ENCODE peak calls at places on chromosomes 16 and 17, in five cellular contexts. F is CD8-positive, alpha-beta T cell; H is Peyer's patch; C is Caco-2; O is brain microvascular endothelial cell. J is an unnamed sample.

GRCh38 chr17:11954961-11955360 is 42.3 kb downstream of the ZNF18 start:
- DNase-seq in F (no peak), H (no peak), C (no peak), O (no peak), J (no peak)

GRCh38 chr16:74073471-74073870 is 223.1 kb upstream of the PSMD7 start:
- DNase-seq in F (no peak), H (no peak), C (no peak), O (peak), J (no peak)

GRCh38 chr16:88415381-88416323 is 32.9 kb downstream of the ZNF469 start:
- DNase-seq in F (no peak), H (no peak), C (no peak), O (no peak), J (no peak)

GRCh38 chr17:12047977-12048376 is 27.3 kb downstream of the MAP2K4 start:
- DNase-seq in F (no peak), H (no peak), C (no peak), O (peak), J (no peak)

GRCh38 chr16:6349725-6350124 is 982.9 kb upstream of the RBFOX1 start:
- DNase-seq in F (no peak), H (no peak), C (no peak), O (no peak), J (no peak)

GRCh38 chr17:67046398-67046797 is 2.0 kb downstream of the CACNG1 start:
- DNase-seq in F (no peak), H (peak), C (no peak), O (no peak), J (no peak)

GRCh38 chr17:4735825-4736651 is 3.6 kb upstream of the ZMYND15 start:
- DNase-seq in F (no peak), H (no peak), C (no peak), O (no peak), J (no peak)

GRCh38 chr16:28163699-28164584 is 47.8 kb downstream of the XPO6 start:
- DNase-seq in F (no peak), H (no peak), C (peak), O (no peak), J (peak)

GRCh38 chr16:88681084-88681680 is 5.1 kb downstream of the SNAI3 start:
- DNase-seq in F (peak), H (peak), C (peak), O (no peak), J (no peak)

GRCh38 chr17:57751348-57751970 is 6.4 kb upstream of the CCDC182 start:
- DNase-seq in F (no peak), H (no peak), C (no peak), O (no peak), J (no peak)

GRCh38 chr17:81339180-81339501 is 44.0 kb upstream of the SLC38A10 start:
- DNase-seq in F (no peak), H (peak), C (peak), O (no peak), J (no peak)

GRCh38 chr16:10881479-10882030 is 4.6 kb downstream of the CIITA start:
- DNase-seq in F (no peak), H (no peak), C (no peak), O (no peak), J (no peak)

GRCh38 chr16:7236824-7237410 is 95.7 kb upstream of the RBFOX1 start:
- DNase-seq in F (no peak), H (no peak), C (no peak), O (no peak), J (no peak)

GRCh38 chr16:50265260-50265659 is 1.1 kb upstream of the ADCY7 start:
- DNase-seq in F (no peak), H (peak), C (peak), O (no peak), J (no peak)

GRCh38 chr17:82520041-82520910 is 744 bp downstream of the FOXK2 start:
- DNase-seq in F (peak), H (peak), C (peak), O (no peak), J (no peak)

GRCh38 chr17:82418001-82418986 is at the start of the genes HEXD and OGFOD3:
- DNase-seq in F (peak), H (peak), C (peak), O (peak), J (no peak)

GRCh38 chr17:76515291-76515949 is 14.2 kb upstream of the RHBDF2 start:
- DNase-seq in F (peak), H (no peak), C (no peak), O (peak), J (peak)

GRCh38 chr17:16475196-16475704 is 16.7 kb downstream of the LRRC75A start:
- DNase-seq in F (no peak), H (no peak), C (no peak), O (no peak), J (no peak)

GRCh38 chr17:5203908-5204294 is 12.2 kb upstream of the ZNF594 start:
- DNase-seq in F (no peak), H (no peak), C (no peak), O (peak), J (peak)

GRCh38 chr16:53876811-53877210 is 172.9 kb downstream of the FTO start:
- DNase-seq in F (no peak), H (no peak), C (no peak), O (no peak), J (no peak)

GRCh38 chr16:6335072-6335471 is 997.6 kb upstream of the RBFOX1 start:
- DNase-seq in F (no peak), H (no peak), C (peak), O (peak), J (no peak)

GRCh38 chr16:3101841-3102470 is 2.9 kb upstream of the ZSCAN10 start:
- DNase-seq in F (peak), H (no peak), C (no peak), O (no peak), J (no peak)

GRCh38 chr17:58268326-58268725 is 12.4 kb downstream of the MPO start:
- DNase-seq in F (no peak), H (no peak), C (no peak), O (no peak), J (no peak)

GRCh38 chr16:22938647-22939046 is 124.7 kb downstream of the HS3ST2 start:
- DNase-seq in F (no peak), H (no peak), C (no peak), O (no peak), J (no peak)

GRCh38 chr17:17665255-17665654 is 16.0 kb upstream of the RAI1 start:
- DNase-seq in F (no peak), H (no peak), C (no peak), O (no peak), J (no peak)

GRCh38 chr17:16214190-16215001 is 938 bp downstream of the NCOR1 start:
- DNase-seq in F (no peak), H (no peak), C (no peak), O (no peak), J (no peak)

GRCh38 chr17:64938290-64938689 is 19.0 kb upstream of the LRRC37A3 start:
- DNase-seq in F (no peak), H (no peak), C (no peak), O (no peak), J (no peak)

GRCh38 chr16:73713817-73714495 is 582.7 kb upstream of the PSMD7 start:
- DNase-seq in F (no peak), H (no peak), C (peak), O (peak), J (peak)

GRCh38 chr16:66899945-66900688 is 18.6 kb downstream of the CDH16 start:
- DNase-seq in F (no peak), H (peak), C (peak), O (peak), J (no peak)

GRCh38 chr16:28090646-28091377 is 27.3 kb upstream of the GSG1L start:
- DNase-seq in F (no peak), H (no peak), C (no peak), O (peak), J (no peak)

GRCh38 chr16:49127103-49127502 is 154.5 kb downstream of the CBLN1 start:
- DNase-seq in F (no peak), H (no peak), C (peak), O (no peak), J (no peak)

GRCh38 chr16:49115956-49116355 is 165.7 kb downstream of the CBLN1 start:
- DNase-seq in F (no peak), H (no peak), C (no peak), O (no peak), J (no peak)

GRCh38 chr16:49120631-49121030 is 161.0 kb downstream of the CBLN1 start:
- DNase-seq in F (no peak), H (no peak), C (no peak), O (no peak), J (no peak)

GRCh38 chr16:49116873-49117272 is 164.8 kb downstream of the CBLN1 start:
- DNase-seq in F (no peak), H (no peak), C (no peak), O (no peak), J (no peak)

DNA sequence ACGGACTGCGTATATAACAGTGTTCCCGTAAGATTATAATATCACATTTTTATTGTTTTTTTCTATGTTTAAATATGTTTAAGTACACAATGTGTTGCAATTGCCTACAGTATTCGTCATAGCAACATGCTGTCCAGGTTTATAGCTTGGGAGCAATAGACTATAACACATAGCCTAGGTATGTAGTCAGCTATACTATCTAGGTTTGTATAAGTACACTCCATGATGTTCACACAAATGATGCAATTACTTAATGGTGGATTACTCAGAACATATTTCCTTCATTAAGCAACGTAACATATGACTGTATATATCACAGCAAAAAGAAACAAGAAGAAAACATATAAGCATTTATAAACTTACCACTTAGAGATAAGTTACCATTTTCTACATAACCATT is 160.0 kb downstream of the CBLN1 start:
- DNase-seq in F (no peak), H (no peak), C (no peak), O (no peak), J (no peak)
- TF ChIP-seq CTCF in F (no peak), H (no peak), C (no peak), O (no peak), J (no peak)

GRCh38 chr16:1167276-1168107 is 14.6 kb downstream of the CACNA1H start:
- DNase-seq in F (no peak), H (no peak), C (no peak), O (no peak), J (no peak)
- H3K4me3 ChIP-seq in F (no peak), H (no peak), C (no peak), O (no peak), J (no peak)

GRCh38 chr16:84950906-84951305 is 60.4 kb downstream of the ZDHHC7 start:
- DNase-seq in F (peak), H (no peak), C (peak), O (no peak), J (no peak)
- TF ChIP-seq CTCF in F (no peak), H (no peak), C (no peak), O (peak), J (peak)

GRCh38 chr16:4814542-4815173 is 12.2 kb upstream of the ROGDI start:
- DNase-seq in F (no peak), H (no peak), C (no peak), O (no peak), J (no peak)

GRCh38 chr16:4825196-4825595 is 21.9 kb downstream of the GLYR1 start:
- DNase-seq in F (no peak), H (no peak), C (no peak), O (no peak), J (no peak)

GRCh38 chr16:4820652-4821051 is 18.2 kb upstream of the ROGDI start:
- DNase-seq in F (no peak), H (no peak), C (no peak), O (no peak), J (no peak)
- H3K4me3 ChIP-seq in F (no peak), H (no peak), C (no peak), O (no peak), J (no peak)

GRCh38 chr17:54754560-54754959 is 146.1 kb upstream of the TOM1L1 start:
- DNase-seq in F (no peak), H (no peak), C (peak), O (no peak), J (no peak)
- TF ChIP-seq CTCF in F (no peak), H (no peak), C (peak), O (no peak), J (no peak)

DNA sequence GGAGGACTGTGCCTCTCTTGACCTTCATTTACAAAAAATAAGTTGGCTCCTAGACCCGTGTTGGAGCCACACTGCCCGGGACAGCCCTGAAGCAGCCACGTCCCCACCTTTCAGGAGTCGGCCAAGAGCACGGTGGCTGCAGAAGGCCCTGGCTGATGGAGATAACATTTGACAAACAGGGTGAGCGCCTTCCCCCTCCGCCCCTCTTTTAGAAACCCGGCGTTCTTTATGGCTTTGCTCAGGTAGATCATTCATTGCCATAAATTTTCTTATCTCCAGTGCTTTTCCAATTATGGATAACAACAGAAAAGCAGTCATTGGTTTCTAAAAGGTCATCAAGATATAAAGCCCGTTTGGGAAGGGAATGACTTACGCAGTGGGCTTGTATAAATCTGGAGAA is 398.1 kb upstream of the TNRC6C start:
- DNase-seq in F (no peak), H (no peak), C (no peak), O (no peak), J (no peak)
- H3K4me3 ChIP-seq in F (no peak), H (no peak), C (no peak), O (no peak), J (no peak)

GRCh38 chr17:1485311-1485747 is 7.2 kb downstream of the MYO1C start:
- DNase-seq in F (no peak), H (peak), C (peak), O (no peak), J (no peak)

GRCh38 chr17:1485748-1486376 is 6.6 kb downstream of the MYO1C start:
- DNase-seq in F (peak), H (peak), C (peak), O (peak), J (no peak)

GRCh38 chr17:1484060-1484535 is 8.4 kb downstream of the MYO1C start:
- DNase-seq in F (no peak), H (peak), C (no peak), O (no peak), J (no peak)

GRCh38 chr17:1482686-1483445 is 9.6 kb downstream of the MYO1C start:
- DNase-seq in F (no peak), H (no peak), C (no peak), O (no peak), J (no peak)

DNA sequence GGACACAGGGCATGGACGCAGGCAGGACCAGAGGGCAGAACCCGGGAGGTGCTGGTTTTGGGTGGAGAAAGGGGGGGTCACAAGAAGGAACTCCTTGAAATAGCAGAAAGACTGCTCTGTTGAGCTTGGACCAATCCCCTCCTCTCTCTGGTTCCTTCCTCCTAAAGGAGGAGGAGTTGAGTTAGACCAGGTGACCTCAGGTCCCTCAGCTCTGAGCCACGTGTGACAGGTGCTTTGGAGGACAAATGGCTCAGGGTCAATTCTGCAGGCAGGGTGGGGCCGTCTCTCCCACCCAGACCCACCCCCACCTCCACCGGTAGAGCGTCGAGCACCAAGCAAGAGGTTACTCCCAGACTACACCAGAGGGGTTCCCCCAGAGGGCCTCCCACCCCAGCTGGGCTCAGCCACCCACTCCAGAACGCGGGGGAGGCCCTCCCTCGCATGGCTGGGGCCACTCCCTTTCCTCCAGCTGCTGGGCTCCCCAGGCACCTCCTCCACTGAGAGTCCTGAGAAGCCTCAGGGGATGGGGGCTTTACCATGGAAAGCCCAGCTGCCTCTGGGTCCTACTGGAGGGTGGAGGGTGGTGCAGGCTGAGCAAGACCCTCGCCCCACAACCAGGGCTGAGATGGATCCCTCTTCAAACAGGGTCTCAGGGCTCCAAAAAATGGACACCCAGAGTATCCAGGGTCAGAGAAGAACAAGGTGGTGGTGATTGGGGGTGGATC is 7.7 kb downstream of the MYO1C start:
- DNase-seq in F (peak), H (peak), C (peak), O (no peak), J (no peak)
- TF ChIP-seq CTCF in F (no peak), H (no peak), C (peak), O (peak), J (peak)

GRCh38 chr17:78335176-78335575 is 24.7 kb downstream of the SOCS3 start:
- DNase-seq in F (no peak), H (no peak), C (no peak), O (no peak), J (no peak)

GRCh38 chr17:78332530-78332929 is 27.3 kb downstream of the SOCS3 start:
- DNase-seq in F (no peak), H (no peak), C (no peak), O (no peak), J (no peak)

GRCh38 chr17:78330570-78331224 is 29.2 kb downstream of the SOCS3 start:
- DNase-seq in F (no peak), H (no peak), C (no peak), O (no peak), J (no peak)

GRCh38 chr17:78329263-78330059 is 30.4 kb downstream of the SOCS3 start:
- DNase-seq in F (peak), H (no peak), C (no peak), O (peak), J (peak)

DNA sequence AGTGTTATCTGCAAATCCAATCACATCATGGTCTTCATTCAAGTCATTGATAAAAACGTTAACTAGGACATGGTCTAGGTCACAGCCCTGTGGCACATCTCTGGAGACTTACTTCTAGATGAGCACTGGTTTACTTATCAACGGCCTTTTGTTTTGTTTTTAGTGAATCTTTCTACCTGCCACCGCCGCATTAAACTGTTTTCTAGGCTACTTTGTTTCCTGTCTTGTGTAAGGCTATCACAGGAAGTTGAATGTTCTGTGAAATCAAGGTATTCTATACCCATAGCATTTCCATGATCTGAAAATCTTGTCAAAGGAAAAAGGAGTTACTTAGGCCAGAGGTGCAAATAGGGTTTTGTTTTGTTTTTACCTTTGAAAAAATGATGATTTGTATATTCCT is 26.9 kb downstream of the SOCS3 start:
- DNase-seq in F (no peak), H (no peak), C (no peak), O (no peak), J (no peak)
- H3K4me3 ChIP-seq in F (no peak), H (no peak), C (no peak), O (no peak), J (no peak)

GRCh38 chr16:57474671-57475661 is 11.3 kb downstream of the DOK4 start:
- DNase-seq in F (no peak), H (no peak), C (no peak), O (no peak), J (no peak)

GRCh38 chr16:57476546-57477410 is 9.5 kb downstream of the DOK4 start:
- DNase-seq in F (no peak), H (no peak), C (no peak), O (no peak), J (no peak)

GRCh38 chr16:57473906-57474305 is 11.4 kb downstream of the POLR2C start:
- DNase-seq in F (no peak), H (no peak), C (no peak), O (no peak), J (no peak)

GRCh38 chr16:57477531-57478202 is 8.6 kb downstream of the DOK4 start:
- DNase-seq in F (no peak), H (no peak), C (no peak), O (no peak), J (no peak)

DNA sequence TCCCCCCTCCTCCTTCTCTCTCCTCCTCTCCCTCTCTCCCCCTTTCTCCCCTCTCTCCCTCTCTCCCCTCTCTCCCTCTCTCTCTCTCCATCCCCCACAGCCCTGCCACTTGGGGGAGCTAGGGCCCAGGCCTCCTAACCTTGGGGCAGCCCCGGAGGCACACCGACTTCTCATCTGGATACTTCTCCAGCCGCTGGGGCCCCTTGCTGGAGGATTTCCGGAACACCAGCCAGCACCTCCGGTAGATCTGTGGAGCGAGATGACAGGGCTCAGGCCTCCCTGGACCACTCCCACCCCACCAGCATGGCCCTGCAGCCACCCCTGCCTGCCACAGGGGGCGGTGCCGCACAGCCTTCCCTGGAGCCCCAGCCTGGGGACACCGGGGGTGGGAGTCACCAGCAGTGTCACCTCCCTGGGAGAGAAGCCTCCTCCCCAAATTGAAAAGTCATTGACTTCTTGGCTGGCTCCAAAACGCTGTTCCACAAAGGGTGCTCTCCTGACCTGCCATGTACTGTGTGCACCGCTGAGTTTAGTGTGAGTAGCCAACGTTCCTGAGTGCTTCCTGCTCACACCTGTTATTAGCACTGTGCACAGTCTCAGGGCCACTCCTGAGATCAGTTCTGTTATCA is 10.5 kb downstream of the DOK4 start:
- DNase-seq in F (peak), H (no peak), C (peak), O (peak), J (no peak)
- TF ChIP-seq CTCF in F (peak), H (peak), C (peak), O (peak), J (peak)

J was measured in AG09309.